ENCODE peak calls at places on chromosomes 5 and 9, in five cellular contexts. P is mesendoderm, Q is H9, E is IMR-90, Z is H1. V is an unnamed sample.

GRCh38 chr5:177111720-177112394 is 21.7 kb upstream of the NSD1 start:
- DNase-seq in E (peak), Z (peak), Q (peak), P (peak), V (peak)

GRCh38 chr5:51033215-51033614 is 350.0 kb upstream of the ISL1 start:
- DNase-seq in Q (no peak), P (no peak), E (no peak), Z (no peak), V (no peak)

GRCh38 chr5:169728-170094 is 21.6 kb upstream of the LRRC14B start:
- DNase-seq in E (no peak), Q (no peak), Z (no peak), P (no peak), V (no peak)

GRCh38 chr5:61534481-61535267 is 202.6 kb downstream of the ZSWIM6 start:
- DNase-seq in E (no peak), P (no peak), Z (no peak), Q (no peak), V (no peak)

GRCh38 chr5:141439411-141440141 is 9.3 kb downstream of the PCDHGA12 start:
- DNase-seq in E (no peak), P (no peak), Z (no peak), Q (no peak), V (no peak)

GRCh38 chr5:135834639-135835529 is at the start of gene SLC25A48:
- DNase-seq in Q (peak), P (peak), E (peak), Z (peak), V (peak)

GRCh38 chr9:136847827-136848392 is 1.3 kb upstream of the PHPT1 start:
- DNase-seq in E (peak), Z (no peak), P (peak), Q (peak), V (peak)

GRCh38 chr9:81686614-81687520 is 2.5 kb downstream of the TLE1 start:
- DNase-seq in P (peak), E (peak), Z (no peak), Q (peak), V (peak)

GRCh38 chr9:113886933-113887332 is 10.8 kb downstream of the ZNF618 start:
- DNase-seq in Z (no peak), E (no peak), Q (no peak), P (no peak), V (no peak)

GRCh38 chr9:7234144-7234543 is 476.4 kb downstream of the KDM4C start:
- DNase-seq in Z (peak), Q (peak), E (peak), P (peak), V (peak)

GRCh38 chr5:139524932-139525585 is 36.1 kb upstream of the UBE2D2 start:
- DNase-seq in P (no peak), Q (no peak), E (no peak), Z (no peak), V (no peak)

GRCh38 chr9:133869674-133870419 is 122.3 kb downstream of the VAV2 start:
- DNase-seq in Q (no peak), P (peak), E (no peak), Z (no peak), V (no peak)
- H2BK5ac ChIP-seq in Q (no peak), P (no peak), E (no peak), Z (no peak), V (no peak)

DNA sequence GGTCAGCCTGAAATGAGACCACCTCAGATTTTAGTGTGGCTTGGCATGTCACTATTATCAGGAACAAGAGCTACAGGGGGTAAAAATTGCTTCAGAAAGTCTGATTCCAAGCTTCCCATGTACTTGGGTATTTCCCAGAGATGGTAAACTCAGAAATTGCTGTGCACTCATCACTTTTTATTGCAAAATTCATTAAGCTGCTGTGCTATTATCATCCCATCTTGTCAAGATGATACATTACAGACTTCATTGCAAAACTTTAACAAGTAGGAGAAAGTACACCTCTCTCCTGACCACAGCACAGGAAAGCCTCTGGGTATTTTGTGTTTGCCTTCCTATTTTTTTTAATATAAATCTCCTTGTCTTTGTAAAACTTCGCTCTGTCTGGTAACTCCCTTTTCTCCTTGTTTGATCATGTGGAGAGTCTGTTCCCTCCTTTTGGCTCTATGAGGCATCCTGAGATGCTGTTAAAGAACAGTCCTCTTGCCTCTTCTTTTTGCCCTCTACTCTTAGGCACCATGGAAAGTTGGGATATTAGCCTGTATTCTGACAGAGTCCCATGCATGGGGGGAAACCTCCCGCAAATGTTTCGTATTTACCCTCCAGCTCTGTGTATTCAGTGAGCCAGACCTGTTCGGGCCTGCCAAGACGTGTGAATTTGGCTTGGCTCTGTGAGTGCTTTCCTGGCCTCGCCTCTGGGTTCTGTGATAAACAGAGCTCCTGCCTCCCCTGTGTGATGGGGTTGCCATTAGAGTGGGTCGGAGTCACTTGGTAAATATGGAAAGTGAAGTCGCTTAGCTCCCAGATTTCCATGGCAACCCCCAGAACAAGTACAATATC is 260.7 kb downstream of the NR3C1 start:
- DNase-seq in P (peak), Q (no peak), E (peak), Z (no peak), V (no peak)
- H2BK5ac ChIP-seq in P (no peak), Q (no peak), E (no peak), Z (no peak), V (no peak)

GRCh38 chr5:137635521-137635921 is 100.4 kb downstream of the KLHL3 start:
- DNase-seq in Q (no peak), E (peak), P (peak), Z (no peak), V (no peak)
- H2BK5ac ChIP-seq in Q (no peak), E (no peak), P (no peak), Z (no peak), V (no peak)

DNA sequence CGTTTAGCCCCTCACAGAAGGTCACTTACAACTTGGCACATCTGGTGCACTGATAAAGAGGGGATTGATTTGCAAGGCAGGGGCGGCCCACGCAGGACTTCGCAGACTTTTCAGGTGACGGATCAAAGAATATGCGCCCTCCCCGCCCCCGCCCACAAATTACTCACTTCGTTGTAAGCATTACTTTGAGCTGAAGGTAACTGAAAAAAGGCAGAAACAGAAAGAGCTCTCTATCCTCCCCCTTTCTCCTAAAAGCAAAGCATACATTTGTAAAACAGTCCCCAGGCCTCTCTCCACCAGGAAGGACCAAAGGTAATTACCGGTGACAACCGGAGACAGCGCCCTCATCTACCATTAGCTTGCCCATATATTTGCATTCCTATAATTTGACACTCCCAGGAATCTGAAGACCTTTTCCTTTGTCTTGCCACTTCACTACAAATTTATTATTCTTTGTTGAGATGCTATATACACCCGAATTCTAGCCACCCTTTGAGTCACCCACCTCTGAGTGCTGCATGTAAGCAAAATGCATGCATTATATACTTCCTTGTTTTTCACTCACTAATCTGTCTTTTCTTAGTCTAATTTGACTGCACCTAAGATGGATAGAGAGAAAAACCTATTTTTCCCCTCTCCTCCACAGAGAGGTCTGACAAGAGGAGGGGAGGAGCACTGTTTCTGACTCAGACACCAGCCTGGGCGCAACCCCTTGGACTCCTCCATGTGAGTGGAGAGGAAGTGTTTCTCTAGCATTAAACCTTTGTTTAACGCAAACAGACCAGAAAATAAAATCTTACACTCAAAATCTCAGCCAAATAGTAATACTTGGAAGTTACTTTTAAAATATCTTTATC is 74.7 kb upstream of the SPIN1 start:
- DNase-seq in Q (peak), E (no peak), P (peak), Z (peak), V (no peak)
- H2BK5ac ChIP-seq in Q (no peak), E (no peak), P (no peak), Z (peak), V (no peak)

GRCh38 chr5:15993334-15993733 is 186.3 kb downstream of the MARCHF11 start:
- DNase-seq in Z (no peak), E (peak), P (no peak), Q (no peak), V (no peak)
- H2BK5ac ChIP-seq in Z (no peak), E (no peak), P (no peak), Q (no peak), V (no peak)